ENCODE peak calls at places on chromosomes 13 and 19, in seven cellular contexts. E is stimulated activated CD8-positive, alpha-beta memory T cell treated with anti-CD3 and anti-CD28 coated beads, Interleukin-15, amount 100 ng/mL, for 4 hours; S is CD4-positive, alpha-beta T cell; Y is aorta; M is thyroid gland; B is progenitor cell of endocrine pancreas; R is activated T-cell treated with anti-CD3 and anti-CD28 coated beads, Interleukin-2, amount 50 U/mL, for 4 hours. G is an unnamed sample.

GRCh38 chr13:99378985-99379734 is 72.0 kb upstream of the GPR183 start:
- DNase-seq in R (no peak), Y (no peak), E (no peak), M (no peak), S (no peak), B (no peak), G (no peak)

GRCh38 chr19:6576869-6577281 is 14.1 kb downstream of the CD70 start:
- DNase-seq in Y (no peak), B (no peak), S (no peak), E (no peak), M (no peak), R (no peak), G (no peak)

GRCh38 chr19:42168206-42168605 is 36.0 kb upstream of the POU2F2 start:
- DNase-seq in Y (no peak), B (no peak), M (no peak), E (no peak), R (no peak), S (no peak), G (no peak)

GRCh38 chr13:112776971-112777370 is 87.1 kb downstream of the ATP11A start:
- DNase-seq in E (no peak), M (no peak), R (no peak), S (no peak), B (no peak), Y (no peak), G (no peak)

GRCh38 chr13:25415196-25415595 is 43.4 kb downstream of the ATP8A2 start:
- DNase-seq in M (no peak), R (no peak), S (no peak), B (no peak), Y (no peak), E (no peak), G (no peak)

GRCh38 chr13:23469901-23470525 is 36.5 kb upstream of the SACS start:
- DNase-seq in B (no peak), S (no peak), Y (no peak), R (no peak), E (no peak), M (no peak), G (no peak)

GRCh38 chr19:14393303-14393702 is 12.1 kb downstream of the ADGRE5 start:
- DNase-seq in B (no peak), Y (no peak), E (no peak), M (no peak), R (no peak), S (no peak), G (no peak)

GRCh38 chr19:49738242-49738641 is 24.9 kb downstream of the TSKS start:
- DNase-seq in B (no peak), Y (no peak), S (no peak), E (no peak), R (no peak), M (no peak), G (no peak)

GRCh38 chr19:2668188-2668763 is 34.2 kb downstream of the GNG7 start:
- DNase-seq in B (no peak), Y (no peak), S (no peak), E (no peak), R (no peak), M (no peak), G (no peak)

GRCh38 chr13:63449549-63449948 is 2033.9 kb upstream of the PCDH20 start:
- DNase-seq in M (no peak), S (no peak), E (no peak), R (no peak), Y (no peak), B (no peak), G (no peak)

GRCh38 chr19:35269425-35270117 is 809 bp downstream of the USF2 start:
- DNase-seq in M (peak; percentile 91), E (no peak), Y (peak; percentile 93), S (peak; percentile 68), B (peak; percentile 94), R (peak; percentile 71), G (peak; percentile 79)